ENCODE peak calls at places on chromosomes 13 and 19, in ten cellular contexts. X, Y, S, P, W, T, Z, C, M and A are unnamed samples. For H3K4me1, the result is how much of the 10 kb centered on the place peaks cover.

GRCh38 chr13:87656311-87656710 is 14.9 kb upstream of the SLITRK5 start:
- DNase-seq in C (no peak), P (no peak), X (no peak), M (no peak), Z (no peak), S (no peak), W (no peak), T (no peak), Y (no peak), A (no peak)

GRCh38 chr13:43664700-43665191 is 122.0 kb downstream of the ENOX1 start:
- DNase-seq in X (no peak), S (no peak), P (no peak), Y (no peak), W (no peak), Z (peak), T (peak), C (no peak), M (no peak), A (peak)

GRCh38 chr13:36921902-36922301 is 1.9 kb upstream of the SMAD9 start:
- DNase-seq in M (no peak), P (no peak), S (no peak), Y (no peak), Z (no peak), X (no peak), W (no peak), T (no peak), C (no peak), A (no peak)

GRCh38 chr19:39499082-39499642 is 415 bp downstream of the DLL3 start:
- DNase-seq in W (no peak), T (no peak), Z (no peak), Y (no peak), M (no peak), S (no peak), C (no peak), X (no peak), P (no peak), A (no peak)

GRCh38 chr19:2041686-2042484 is 9.2 kb downstream of the MKNK2 start:
- DNase-seq in Z (peak), S (peak), W (peak), C (peak), Y (peak), X (peak), T (peak), M (peak), P (peak), A (peak)

GRCh38 chr19:679418-680286 is 3.5 kb downstream of the FSTL3 start:
- DNase-seq in X (peak), M (peak), S (peak), P (peak), Y (peak), T (peak), C (peak), W (no peak), Z (peak), A (peak)

GRCh38 chr13:36865265-36865664 is 46.2 kb downstream of the RFXAP start:
- DNase-seq in P (no peak), Z (no peak), S (no peak), Y (no peak), M (no peak), W (no peak), C (no peak), X (no peak), T (no peak), A (no peak)

GRCh38 chr19:720691-721160 is 12.0 kb downstream of the PALM start:
- DNase-seq in T (peak), C (no peak), W (no peak), P (no peak), M (no peak), Z (no peak), X (no peak), S (no peak), Y (no peak), A (no peak)

GRCh38 chr13:111900390-111901180 is 166.4 kb upstream of the SOX1 start:
- DNase-seq in M (no peak), W (no peak), Y (no peak), P (no peak), S (no peak), T (no peak), C (peak), X (no peak), Z (no peak), A (no peak)

GRCh38 chr13:114054269-114054668 is 78.2 kb downstream of the RASA3 start:
- DNase-seq in M (no peak), Y (peak), X (no peak), P (no peak), S (no peak), T (no peak), Z (no peak), C (no peak), W (no peak), A (no peak)

GRCh38 chr13:80363890-80364503 is 23.1 kb upstream of the SPRY2 start:
- DNase-seq in Y (peak), C (no peak), X (no peak), P (no peak), Z (no peak), T (no peak), W (no peak), S (no peak), M (no peak), A (no peak)

GRCh38 chr13:23674795-23675640 is 104.8 kb downstream of the TNFRSF19 start:
- DNase-seq in T (no peak), S (no peak), W (no peak), Z (no peak), P (no peak), Y (no peak), M (no peak), C (no peak), X (peak), A (no peak)

GRCh38 chr13:87497426-87497825 is 173.7 kb upstream of the SLITRK5 start:
- DNase-seq in Y (no peak), P (no peak), Z (no peak), C (no peak), T (no peak), W (no peak), M (no peak), X (no peak), S (no peak), A (no peak)

GRCh38 chr13:21063031-21063430 is 1.6 kb upstream of the LATS2 start:
- DNase-seq in P (no peak), X (no peak), M (no peak), Y (no peak), S (no peak), Z (no peak), C (peak), T (no peak), W (no peak), A (no peak)

GRCh38 chr13:21060063-21060826 is 1.1 kb downstream of the LATS2 start:
- DNase-seq in Y (no peak), S (peak), W (peak), Z (peak), M (peak), T (peak), P (peak), X (no peak), C (no peak), A (peak)

GRCh38 chr13:21058361-21058760 is 3.0 kb downstream of the LATS2 start:
- DNase-seq in W (no peak), P (no peak), M (no peak), S (no peak), C (no peak), T (no peak), Y (peak), X (no peak), Z (no peak), A (no peak)

GRCh38 chr13:21060827-21061076 is 634 bp downstream of the LATS2 start:
- DNase-seq in C (no peak), P (no peak), M (no peak), Z (no peak), S (no peak), X (no peak), T (peak), W (peak), Y (no peak), A (no peak)

DNA sequence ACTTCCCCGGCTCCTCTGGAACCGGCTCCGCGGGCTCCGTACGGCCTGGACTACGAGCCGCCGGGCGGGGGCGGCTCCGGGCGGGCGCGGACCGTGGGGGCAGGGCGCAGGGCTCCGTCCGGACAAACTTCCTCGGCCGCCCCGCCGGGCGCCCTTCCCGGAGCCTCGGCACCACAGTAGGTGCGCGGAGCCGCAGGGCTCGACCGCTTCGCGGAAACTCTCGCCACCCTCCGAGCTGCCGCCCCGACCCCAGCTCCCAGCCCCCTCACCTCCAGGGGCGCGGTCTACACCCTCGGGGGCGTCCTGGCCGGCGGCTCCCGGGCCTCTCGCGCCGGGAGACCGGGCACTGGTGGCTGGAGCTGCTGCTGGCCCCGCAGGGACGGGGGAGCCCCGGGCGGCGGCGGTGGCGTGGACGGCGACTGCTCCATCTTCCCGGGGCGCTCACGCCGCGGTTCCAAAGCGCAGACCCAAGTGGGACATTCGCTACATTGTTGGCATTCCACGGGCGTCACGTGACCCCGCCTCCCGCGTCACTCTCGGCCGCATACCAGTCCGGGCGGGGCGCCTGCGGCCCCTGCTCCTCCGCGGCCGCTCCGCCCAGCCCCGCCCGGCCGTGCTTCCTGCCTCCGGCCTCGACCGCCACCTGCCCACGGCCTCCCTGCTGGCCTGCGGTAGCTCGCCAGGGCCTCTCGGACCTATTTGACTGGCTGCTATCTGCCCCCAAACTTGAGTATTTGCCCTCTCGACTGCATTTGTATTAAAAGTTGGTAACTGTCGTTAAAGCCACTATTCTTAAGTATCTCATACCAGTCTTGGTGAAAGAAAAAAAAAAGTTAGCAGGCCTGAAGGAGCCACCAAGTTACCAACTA is at the start of gene LATS2:
- DNase-seq in W (peak), T (peak), M (peak), Y (peak), X (peak), S (peak), C (peak), P (peak), Z (peak), A (peak)
- TF ChIP-seq POLR2A in W (peak), T (peak), M (peak), Y (no peak), X (no peak), S (peak), C (peak), P (peak), Z (peak), A (peak)

DNA sequence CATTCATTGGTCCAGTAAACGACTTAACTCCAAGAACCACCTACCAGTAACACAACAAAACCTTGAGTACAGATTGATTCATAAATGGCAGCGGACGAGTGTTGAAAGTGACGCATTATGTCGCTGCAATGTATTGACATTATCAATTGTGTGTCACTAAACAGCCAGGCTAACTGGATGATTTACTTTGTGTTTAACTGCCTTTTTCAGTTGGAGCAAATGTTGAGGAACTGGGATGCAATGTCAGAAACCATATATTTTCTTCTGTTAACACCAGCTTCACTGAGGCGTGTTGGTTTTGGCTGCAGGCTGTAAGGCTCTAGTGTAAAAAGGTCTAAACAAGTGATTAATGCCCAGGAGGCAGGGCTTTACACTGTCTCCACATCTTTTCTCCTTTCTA is 80.2 kb downstream of the GGACT start:
- DNase-seq in M (no peak), X (no peak), Y (no peak), C (no peak), W (no peak), Z (no peak), S (no peak), P (no peak), T (no peak), A (no peak)
- H3K4me1 ChIP-seq in M (under half), X (under half), Y (under half), C (under half), W (under half), Z (under half), S (under half), P (under half), T (under half), A (under half)

GRCh38 chr19:30719189-30719990 is 347.2 kb downstream of the ZNF536 start:
- DNase-seq in C (no peak), W (peak), T (peak), Z (peak), M (peak), S (peak), P (peak), Y (peak), X (no peak), A (peak)
- H3K4me3 ChIP-seq in C (peak), W (peak), T (peak), Z (peak), M (peak), S (peak), P (peak), Y (no peak), X (peak), A (peak)

GRCh38 chr19:51903192-51903591 is 1.6 kb downstream of the ZNF649 start:
- DNase-seq in Y (no peak), Z (no peak), T (no peak), W (no peak), C (no peak), M (no peak), S (no peak), P (no peak), X (no peak), A (no peak)

GRCh38 chr19:51901860-51902259 is 3.0 kb downstream of the ZNF649 start:
- DNase-seq in S (no peak), P (no peak), C (no peak), X (no peak), T (no peak), W (no peak), Z (no peak), M (no peak), Y (no peak), A (no peak)

DNA sequence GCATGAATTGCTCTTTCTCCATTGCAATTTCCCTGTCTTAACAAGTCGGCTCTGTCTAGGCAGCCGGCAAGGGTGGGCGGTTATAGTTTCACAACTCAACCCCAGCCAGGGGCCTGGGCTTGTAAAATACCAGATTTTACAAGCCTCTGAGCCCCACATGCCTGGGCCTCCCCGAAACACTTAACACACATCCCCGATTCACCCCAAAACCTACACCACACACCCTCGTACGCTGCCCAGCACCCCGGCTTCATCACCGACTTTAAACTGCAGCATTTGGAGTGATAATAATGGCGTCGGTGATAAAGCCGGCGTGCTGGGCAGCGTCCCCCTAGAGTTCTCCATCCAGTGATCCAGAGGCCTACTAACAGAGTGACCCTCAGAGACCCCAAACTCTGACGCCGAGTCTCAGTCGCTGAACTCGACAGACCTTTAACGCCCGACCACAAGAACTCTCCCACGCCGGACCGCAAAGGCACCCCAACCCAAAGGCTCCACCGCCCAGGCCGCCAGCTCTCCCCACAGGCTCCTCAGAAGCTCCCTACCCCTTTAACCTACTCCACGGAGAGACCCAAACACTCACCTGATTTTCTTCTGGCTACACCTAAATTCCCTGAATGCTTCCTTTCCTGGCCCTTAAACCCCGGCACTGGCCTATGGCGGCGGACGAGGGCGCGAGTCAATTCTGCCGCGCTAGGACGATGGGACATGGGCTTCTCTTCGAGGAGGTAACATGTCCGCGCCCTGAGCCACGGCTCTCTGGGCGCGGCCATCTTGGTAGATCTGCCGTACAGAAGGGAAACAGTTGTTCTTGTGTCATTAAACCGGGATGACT is at the start of gene ZNF649:
- DNase-seq in M (peak), Y (peak), S (peak), X (peak), P (peak), Z (peak), W (peak), C (no peak), T (peak), A (peak)
- TF ChIP-seq POLR2A in M (peak), Y (peak), S (peak), X (no peak), P (no peak), Z (no peak), W (no peak), C (no peak), T (no peak), A (peak)